ENCODE peak calls at places on chromosome 20, in seven cellular contexts. M, D, W, Q, Y, N and K are unnamed samples.

GRCh38 chr20:39049148-39049547 is 87.0 kb downstream of the DHX35 start:
- DNase-seq in W (no peak), D (no peak), M (no peak), Y (no peak), Q (no peak), N (no peak), K (no peak)

GRCh38 chr20:33684533-33685327 is 1.5 kb downstream of the E2F1 start:
- DNase-seq in Q (no peak), D (no peak), W (no peak), Y (peak), N (no peak), M (no peak), K (no peak)

GRCh38 chr20:768426-768978 is at the start of gene SLC52A3:
- DNase-seq in D (peak), N (no peak), Y (no peak), W (peak), Q (peak), M (peak), K (peak)

GRCh38 chr20:30816182-30816645 is 441.2 kb upstream of the DEFB115 start:
- DNase-seq in M (no peak), N (no peak), W (no peak), Q (peak), Y (peak), D (no peak), K (no peak)

GRCh38 chr20:1171461-1172093 is 13.2 kb downstream of the TMEM74B start:
- DNase-seq in D (peak), Y (no peak), W (no peak), M (no peak), Q (peak), N (no peak), K (peak)

GRCh38 chr20:62685781-62686555 is 22.7 kb upstream of the NTSR1 start:
- DNase-seq in M (no peak), Y (no peak), D (peak), N (no peak), W (no peak), Q (peak), K (peak)

GRCh38 chr20:19769516-19769915 is 11.5 kb downstream of the RIN2 start:
- DNase-seq in W (no peak), M (no peak), D (no peak), Q (no peak), N (no peak), Y (no peak), K (no peak)

GRCh38 chr20:38685853-38686473 is 38.3 kb upstream of the SLC32A1 start:
- DNase-seq in N (no peak), D (peak), Y (no peak), W (no peak), Q (peak), M (no peak), K (peak)

GRCh38 chr20:43473058-43473704 is 15.5 kb downstream of the SRSF6 start:
- DNase-seq in Y (no peak), Q (no peak), W (no peak), D (no peak), N (no peak), M (no peak), K (no peak)

GRCh38 chr20:58467572-58468330 is 47.4 kb downstream of the APCDD1L start:
- DNase-seq in M (no peak), N (no peak), D (no peak), W (no peak), Y (peak), Q (no peak), K (no peak)

GRCh38 chr20:20277772-20278382 is 90.0 kb upstream of the INSM1 start:
- DNase-seq in N (no peak), M (no peak), Q (no peak), W (no peak), D (no peak), Y (no peak), K (no peak)

DNA sequence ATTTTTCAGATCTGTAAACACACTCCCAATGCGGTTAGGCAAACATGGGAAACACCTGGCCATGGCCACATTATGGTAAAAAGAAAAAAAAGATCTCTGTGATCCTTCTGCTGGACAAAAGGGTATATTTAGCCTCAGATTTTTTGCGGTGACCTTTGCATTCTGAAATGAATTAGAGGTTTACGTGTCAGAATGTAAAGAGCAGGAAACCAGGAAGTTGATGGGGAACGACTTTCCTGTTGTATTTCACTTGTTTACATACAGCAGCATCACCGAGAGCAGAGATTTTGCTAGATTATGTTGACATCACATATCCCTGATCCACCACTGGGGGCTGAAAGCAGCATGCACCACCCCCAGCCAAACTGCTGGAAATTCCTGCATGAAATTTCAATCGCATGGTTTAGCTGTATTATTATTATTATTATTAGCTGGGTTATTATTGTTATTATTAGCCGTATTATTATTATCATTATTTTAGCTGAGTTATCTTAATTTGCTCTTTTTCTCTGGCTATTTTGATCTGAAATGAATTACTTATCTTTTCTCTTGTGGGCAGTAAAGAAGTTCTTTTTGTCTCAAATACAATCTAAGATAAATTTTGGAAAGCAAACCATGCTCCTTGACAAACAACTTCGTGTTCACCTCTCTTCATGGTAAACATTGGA is 189.4 kb downstream of the ZFP64 start:
- DNase-seq in N (no peak), M (no peak), D (peak), Q (no peak), W (peak), Y (peak), K (peak)
- TF ChIP-seq JUND in N (no peak), M (no peak), D (no peak), Q (no peak), W (no peak), Y (no peak), K (no peak)

DNA sequence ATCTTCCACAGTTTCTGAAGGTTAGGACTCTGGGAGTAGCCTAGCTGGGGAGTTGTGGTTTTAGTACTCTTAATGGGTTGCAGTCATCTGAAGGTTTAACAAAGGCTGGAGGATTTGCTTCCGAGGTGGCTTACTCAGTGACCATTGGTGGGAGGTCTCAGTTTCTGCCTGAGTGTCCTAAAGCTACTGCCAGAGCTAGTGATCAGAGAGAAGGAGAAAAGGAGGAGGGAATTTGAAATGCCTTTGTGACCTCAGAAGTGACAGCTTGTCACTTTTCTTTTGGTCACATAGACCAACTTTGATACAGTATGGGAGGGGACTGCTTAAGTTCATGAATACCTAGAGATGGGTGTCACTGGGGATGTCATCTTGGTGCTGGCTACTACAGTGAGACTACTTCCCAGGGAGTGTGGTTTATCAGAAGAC is 41.3 kb downstream of the NCOA3 start:
- DNase-seq in W (no peak), Q (no peak), M (no peak), Y (no peak), D (no peak), N (no peak), K (no peak)
- TF ChIP-seq JUND in W (no peak), Q (no peak), M (no peak), Y (no peak), D (no peak), N (no peak), K (no peak)

GRCh38 chr20:25225642-25226432 is 22.0 kb upstream of the PYGB start:
- DNase-seq in Y (peak), D (no peak), N (no peak), Q (no peak), M (no peak), W (no peak), K (no peak)

GRCh38 chr20:25223765-25224720 is 23.8 kb upstream of the PYGB start:
- DNase-seq in D (no peak), Q (no peak), M (no peak), Y (no peak), W (no peak), N (no peak), K (no peak)

GRCh38 chr20:25224941-25225340 is 22.9 kb upstream of the PYGB start:
- DNase-seq in N (no peak), D (no peak), M (no peak), Q (no peak), W (no peak), Y (no peak), K (no peak)

GRCh38 chr20:25227317-25227831 is 20.5 kb upstream of the PYGB start:
- DNase-seq in N (no peak), Y (no peak), M (no peak), W (no peak), Q (no peak), D (peak), K (peak)

DNA sequence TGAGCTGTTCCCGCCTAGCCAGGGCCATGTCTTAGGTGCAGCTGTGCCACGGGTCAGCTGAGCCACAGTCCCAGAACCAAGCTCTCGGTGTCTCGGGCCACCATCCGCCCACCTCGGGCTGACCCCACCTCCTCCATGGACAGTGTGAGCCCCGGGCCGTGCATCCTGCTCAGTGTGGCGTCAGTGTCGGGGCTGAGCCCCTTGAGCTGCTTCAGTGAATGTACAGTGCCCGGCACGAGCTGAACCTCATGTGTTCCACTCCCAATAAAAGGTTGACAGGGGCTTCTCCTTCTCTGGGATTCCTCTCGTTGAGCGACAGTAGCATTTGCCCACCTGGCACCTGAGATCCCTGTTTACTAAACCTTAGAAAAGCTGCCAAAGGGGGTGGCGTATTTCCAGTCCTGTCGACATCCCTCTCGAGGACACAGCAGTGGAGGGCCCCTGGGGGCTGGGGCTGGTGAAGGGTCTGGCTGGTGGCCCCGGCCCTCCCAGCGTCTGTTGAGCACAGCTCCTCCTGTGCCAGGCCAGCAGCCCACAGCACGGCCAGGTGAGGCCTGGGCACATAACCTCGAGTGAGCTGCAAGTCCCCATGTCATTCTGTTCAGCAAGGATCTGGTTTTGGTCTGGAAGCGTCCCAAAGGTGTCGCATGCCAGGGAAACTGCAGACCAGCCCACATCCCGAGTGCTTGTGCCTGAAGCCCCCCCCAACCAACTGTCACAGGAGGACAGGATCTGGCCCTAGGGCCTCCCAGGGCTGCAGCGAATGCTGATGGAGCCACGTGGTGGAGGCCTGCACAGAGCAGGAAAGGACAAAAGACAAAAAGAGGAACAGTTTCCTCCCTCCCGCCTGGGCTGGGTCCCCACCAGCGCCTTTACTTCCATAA is 21.2 kb upstream of the PYGB start:
- DNase-seq in Q (no peak), D (no peak), W (no peak), N (no peak), Y (peak), M (no peak), K (peak)
- TF ChIP-seq JUND in Q (no peak), D (no peak), W (no peak), N (no peak), Y (no peak), M (no peak), K (no peak)

DNA sequence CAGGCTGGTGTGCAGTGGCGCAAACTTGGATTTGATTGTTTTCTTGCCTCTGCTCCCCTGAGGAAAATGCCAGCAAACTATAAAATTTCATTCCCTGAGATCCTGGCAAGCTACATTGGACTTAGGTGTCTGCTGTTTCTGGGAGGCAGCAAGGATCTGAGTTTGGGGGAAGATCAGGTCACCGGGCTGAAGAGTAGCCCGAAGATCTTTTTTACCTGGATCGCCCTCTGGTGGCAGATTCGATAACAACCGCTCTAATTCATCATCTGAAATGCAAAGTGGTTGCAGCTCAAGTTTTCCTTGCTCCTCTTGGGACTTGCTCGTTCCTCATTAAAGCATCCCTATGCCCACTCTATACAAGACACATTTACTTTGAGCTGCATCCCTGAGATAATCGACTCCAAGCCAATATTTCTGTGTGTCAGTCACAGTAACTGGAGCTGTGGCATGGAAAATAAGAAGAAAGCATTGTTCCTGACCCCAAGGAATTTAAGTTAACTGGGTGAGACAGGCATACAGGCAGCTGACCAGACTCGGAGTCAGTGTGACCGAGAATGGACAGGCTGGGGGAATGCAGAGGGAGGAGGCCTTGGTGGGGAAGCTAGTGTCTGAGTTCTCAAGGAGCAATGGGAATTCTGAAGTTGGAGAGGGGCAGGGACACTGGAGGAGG is 131.8 kb upstream of the PROKR2 start:
- DNase-seq in D (peak), N (no peak), Q (peak), M (peak), W (peak), Y (peak), K (peak)
- TF ChIP-seq JUND in D (no peak), N (no peak), Q (no peak), M (no peak), W (no peak), Y (no peak), K (no peak)